ENCODE peak calls at places on chromosomes 16 and 17, in eight cellular contexts. Q is GM23338, D is B cell, B is H9, Z is fibroblast of pulmonary artery, R is upper lobe of right lung, L is HFF-Myc, S is lower lobe of right lung. O is an unnamed sample.

GRCh38 chr16:70805787-70806186 is 4.8 kb upstream of the VAC14 start:
- DNase-seq in R (no peak), Z (peak; percentile 76), L (no peak), D (no peak), B (no peak), S (no peak), Q (no peak), O (no peak)

GRCh38 chr17:18246880-18247612 is 11.5 kb downstream of the FLII start:
- DNase-seq in B (peak; percentile 99), Q (peak; percentile 97), D (peak; percentile 66), L (no peak), R (peak; percentile 94), Z (peak; percentile 31), S (peak; percentile 93), O (no peak)

GRCh38 chr17:77959926-77960521 is 1.5 kb downstream of the TNRC6C start:
- DNase-seq in S (no peak), B (peak; percentile 57), L (no peak), D (no peak), Z (peak; percentile 28), R (no peak), Q (peak; percentile 60), O (no peak)

GRCh38 chr16:9874233-9874632 is 308.0 kb downstream of the GRIN2A start:
- DNase-seq in Z (no peak), Q (peak; percentile 29), S (no peak), R (no peak), B (no peak), L (no peak), D (no peak), O (no peak)

GRCh38 chr17:5804226-5804625 is 219.9 kb upstream of the NLRP1 start:
- DNase-seq in S (no peak), D (no peak), Z (no peak), Q (no peak), R (no peak), L (no peak), B (peak; percentile 3), O (no peak)

GRCh38 chr16:67198238-67198734 is 645 bp upstream of the ELMO3 start:
- DNase-seq in D (peak; percentile 42), L (no peak), Q (peak; percentile 68), R (peak; percentile 82), Z (no peak), B (peak; percentile 79), S (peak; percentile 70), O (peak; percentile 83)

GRCh38 chr17:2087597-2088211 is 32.8 kb downstream of the HIC1 start:
- DNase-seq in S (peak; percentile 76), Z (peak; percentile 40), D (peak; percentile 64), B (no peak), L (no peak), Q (no peak), R (peak; percentile 73), O (no peak)

GRCh38 chr16:3071655-3072054 is 6.2 kb downstream of the IL32 start:
- DNase-seq in Z (no peak), R (no peak), L (no peak), Q (no peak), S (no peak), B (no peak), D (no peak), O (no peak)

GRCh38 chr17:66548659-66549311 is 246.4 kb downstream of the PRKCA start:
- DNase-seq in S (no peak), B (no peak), D (no peak), R (no peak), Z (no peak), Q (no peak), L (no peak), O (no peak)

GRCh38 chr16:2971985-2972784 is 3.0 kb downstream of the PAQR4 start:
- DNase-seq in Q (no peak), S (no peak), B (no peak), D (no peak), R (no peak), Z (no peak), L (no peak), O (no peak)

GRCh38 chr17:68461589-68461988 is 4.3 kb upstream of the WIPI1 start:
- DNase-seq in L (no peak), S (no peak), Q (peak; percentile 31), B (peak; percentile 62), D (no peak), R (no peak), Z (no peak), O (no peak)

GRCh38 chr16:89004209-89004831 is 27.3 kb upstream of the CBFA2T3 start:
- DNase-seq in B (no peak), Q (no peak), Z (peak; percentile 11), S (peak; percentile 58), D (peak; percentile 34), R (no peak), L (no peak), O (no peak)

GRCh38 chr17:41519501-41520224 is 973 bp upstream of the KRT15 start:
- DNase-seq in R (no peak), Q (no peak), D (no peak), L (no peak), S (no peak), Z (no peak), B (no peak), O (peak; percentile 73)

GRCh38 chr16:56477096-56477878 is 25.9 kb downstream of the OGFOD1 start:
- DNase-seq in Q (no peak), S (no peak), B (no peak), D (no peak), R (no peak), L (peak; percentile 66), Z (peak; percentile 89), O (no peak)

GRCh38 chr17:42706732-42707131 is 24.4 kb downstream of the CNTNAP1 start:
- DNase-seq in B (no peak), Q (no peak), Z (no peak), D (no peak), R (no peak), S (no peak), L (no peak), O (no peak)

GRCh38 chr16:84920333-84920732 is 91.0 kb downstream of the ZDHHC7 start:
- DNase-seq in L (no peak), Z (no peak), B (no peak), S (no peak), Q (no peak), D (no peak), R (no peak), O (no peak)

GRCh38 chr16:64351116-64351515 is 770.7 kb downstream of the CDH11 start:
- DNase-seq in Q (no peak), B (no peak), L (no peak), S (no peak), R (no peak), D (no peak), Z (no peak), O (no peak)

DNA sequence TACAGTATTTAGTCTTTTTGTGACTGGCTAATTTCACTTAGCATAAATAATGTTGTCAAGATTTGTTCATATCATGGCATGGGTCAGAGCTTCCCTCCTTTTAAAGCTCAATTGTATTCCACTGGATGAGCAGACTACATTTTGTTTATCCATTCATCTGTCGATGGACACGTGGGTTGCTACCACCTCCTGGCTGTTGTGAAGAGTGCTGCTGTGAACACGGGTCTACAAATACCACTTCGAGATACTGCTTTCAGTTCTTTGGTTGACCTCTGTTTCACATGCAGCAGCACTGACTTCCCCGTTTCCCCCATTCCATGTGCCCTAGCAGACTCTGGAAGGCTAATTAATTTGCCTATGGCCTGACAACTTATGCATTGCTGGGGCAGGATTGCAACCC is 285.4 kb downstream of the SHISA9 start:
- DNase-seq in R (no peak), Z (no peak), B (peak; percentile 39), S (no peak), Q (peak; percentile 55), D (no peak), L (no peak), O (no peak)
- TF ChIP-seq CTCF in R (no peak), Z (no peak), B (peak; percentile 51), S (no peak), Q (peak; percentile 58), D (no peak), L (no peak), O (no peak)

DNA sequence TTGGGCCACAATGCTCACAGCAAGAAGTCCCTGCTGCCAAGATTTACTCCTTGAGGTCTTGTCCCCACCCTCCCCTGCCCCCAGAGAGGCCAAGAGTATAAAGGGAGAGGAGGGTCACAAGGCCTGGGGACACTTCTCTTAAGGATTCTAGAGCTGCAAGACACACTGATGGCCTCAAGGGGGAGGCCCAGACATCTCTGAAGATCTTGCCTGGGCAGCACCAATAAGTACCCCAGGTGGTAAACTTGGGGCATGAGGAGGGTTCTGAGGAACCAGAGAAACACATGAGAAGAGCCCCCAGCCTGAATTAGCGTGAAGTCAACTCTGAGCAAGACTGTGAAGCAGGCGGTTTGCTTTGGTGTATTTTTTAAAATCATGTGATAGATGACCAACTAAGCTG is 26.8 kb upstream of the MTMR4 start:
- DNase-seq in B (peak; percentile 80), R (no peak), D (no peak), S (no peak), L (no peak), Q (peak; percentile 76), Z (no peak), O (no peak)
- TF ChIP-seq CTCF in B (peak; percentile 68), R (peak; percentile 20), D (peak; percentile 24), S (peak; percentile 14), L (peak; percentile 36), Q (peak; percentile 75), Z (peak; percentile 43), O (no peak)

GRCh38 chr17:37089998-37090397 is 141.2 kb downstream of the AATF start:
- DNase-seq in Z (peak; percentile 13), Q (no peak), L (no peak), B (no peak), D (peak; percentile 16), S (no peak), R (no peak), O (no peak)

GRCh38 chr17:37088913-37089312 is 140.2 kb downstream of the AATF start:
- DNase-seq in D (no peak), B (no peak), Z (no peak), Q (no peak), S (no peak), R (no peak), L (no peak), O (no peak)

GRCh38 chr17:37086329-37086728 is 137.6 kb downstream of the AATF start:
- DNase-seq in D (no peak), Z (no peak), R (no peak), L (no peak), B (no peak), Q (no peak), S (no peak), O (no peak)

GRCh38 chr17:37088459-37088858 is 139.7 kb downstream of the AATF start:
- DNase-seq in R (no peak), B (no peak), S (no peak), Z (peak; percentile 37), L (no peak), D (no peak), Q (no peak), O (peak; percentile 83)

GRCh38 chr17:37087683-37088082 is 138.9 kb downstream of the AATF start:
- DNase-seq in R (no peak), Z (no peak), Q (no peak), D (no peak), L (no peak), B (no peak), S (no peak), O (no peak)
- TF ChIP-seq CTCF in R (no peak), Z (no peak), Q (no peak), D (no peak), L (no peak), B (no peak), S (no peak), O (no peak)

DNA sequence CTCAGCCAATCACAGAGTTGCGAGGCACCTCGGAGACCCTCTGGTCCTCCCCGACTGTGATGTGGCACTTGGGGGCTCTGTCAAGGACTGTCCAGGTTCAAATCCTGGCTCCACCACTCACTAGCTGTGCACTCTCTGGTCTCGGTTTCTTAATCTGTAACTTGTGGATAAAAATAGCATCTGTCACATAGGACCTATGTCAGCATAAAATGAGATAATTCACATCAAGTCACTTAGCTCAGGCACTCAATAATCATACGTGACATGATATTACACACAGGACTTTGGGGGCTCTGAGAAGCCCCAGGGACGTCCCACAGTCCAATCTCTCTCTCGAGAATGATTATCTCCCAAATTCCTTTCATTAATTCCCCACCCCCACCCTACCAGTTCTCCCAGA is 166.4 kb downstream of the COPRS start:
- DNase-seq in Z (no peak), D (no peak), Q (no peak), L (no peak), R (no peak), S (no peak), B (no peak), O (no peak)
- TF ChIP-seq CTCF in Z (no peak), D (no peak), Q (no peak), L (no peak), R (no peak), S (no peak), B (no peak), O (no peak)

O was measured in Calu3.